ENCODE peak calls at places on chromosome 21, in six cellular contexts. One of them, this sample, is unnamed.

GRCh38 chr21:43872549-43873198 is 7.7 kb downstream of the AGPAT3 start:
- DNase-seq in GM13976: peak
- DNase-seq in omental fat pad: no peak
- DNase-seq in effector CD8-positive, alpha-beta T cell: no peak
- DNase-seq in ELR: no peak
- DNase-seq in GM12878: no peak
- DNase-seq in this sample: no peak

GRCh38 chr21:33685613-33686197 is 43.4 kb downstream of the ITSN1 start:
- DNase-seq in GM13976: no peak
- DNase-seq in omental fat pad: no peak
- DNase-seq in effector CD8-positive, alpha-beta T cell: no peak
- DNase-seq in ELR: peak
- DNase-seq in GM12878: no peak
- DNase-seq in this sample: no peak

GRCh38 chr21:38175321-38175720 is 81.5 kb upstream of the KCNJ15 start:
- DNase-seq in GM13976: no peak
- DNase-seq in omental fat pad: no peak
- DNase-seq in effector CD8-positive, alpha-beta T cell: no peak
- DNase-seq in ELR: no peak
- DNase-seq in GM12878: no peak
- DNase-seq in this sample: no peak

GRCh38 chr21:27268290-27268689 is 301.4 kb upstream of the ADAMTS5 start:
- DNase-seq in GM13976: no peak
- DNase-seq in omental fat pad: no peak
- DNase-seq in effector CD8-positive, alpha-beta T cell: no peak
- DNase-seq in ELR: peak
- DNase-seq in GM12878: no peak
- DNase-seq in this sample: no peak

GRCh38 chr21:16002872-16003466 is 273.2 kb downstream of the USP25 start:
- DNase-seq in GM13976: no peak
- DNase-seq in omental fat pad: no peak
- DNase-seq in effector CD8-positive, alpha-beta T cell: no peak
- DNase-seq in ELR: peak
- DNase-seq in GM12878: no peak
- DNase-seq in this sample: no peak

GRCh38 chr21:22657786-22658185 is 1659.6 kb downstream of the NCAM2 start:
- DNase-seq in GM13976: no peak
- DNase-seq in omental fat pad: no peak
- DNase-seq in effector CD8-positive, alpha-beta T cell: no peak
- DNase-seq in ELR: no peak
- DNase-seq in GM12878: no peak
- DNase-seq in this sample: no peak

GRCh38 chr21:45615145-45615711 is 28.3 kb upstream of the PCBP3 start:
- DNase-seq in GM13976: peak
- DNase-seq in omental fat pad: peak
- DNase-seq in effector CD8-positive, alpha-beta T cell: peak
- DNase-seq in ELR: no peak
- DNase-seq in GM12878: peak
- DNase-seq in this sample: no peak

GRCh38 chr21:42781981-42782722 is 97.2 kb downstream of the WDR4 start:
- DNase-seq in GM13976: no peak
- DNase-seq in omental fat pad: no peak
- DNase-seq in effector CD8-positive, alpha-beta T cell: no peak
- DNase-seq in ELR: no peak
- DNase-seq in GM12878: no peak
- DNase-seq in this sample: no peak

GRCh38 chr21:44789880-44790279 is 11.7 kb downstream of the UBE2G2 start:
- DNase-seq in GM13976: no peak
- DNase-seq in omental fat pad: no peak
- DNase-seq in effector CD8-positive, alpha-beta T cell: no peak
- DNase-seq in ELR: peak
- DNase-seq in GM12878: no peak
- DNase-seq in this sample: no peak

GRCh38 chr21:42746593-42747266 is 93.3 kb downstream of the PDE9A start:
- DNase-seq in GM13976: no peak
- DNase-seq in omental fat pad: no peak
- DNase-seq in effector CD8-positive, alpha-beta T cell: no peak
- DNase-seq in ELR: no peak
- DNase-seq in GM12878: no peak
- DNase-seq in this sample: no peak

GRCh38 chr21:36994501-36995189 is 11.9 kb upstream of the RIPPLY3 start:
- DNase-seq in GM13976: no peak
- DNase-seq in omental fat pad: no peak
- DNase-seq in effector CD8-positive, alpha-beta T cell: no peak
- DNase-seq in ELR: no peak
- DNase-seq in GM12878: no peak
- DNase-seq in this sample: no peak

GRCh38 chr21:28769683-28770082 is 223.0 kb downstream of the LTN1 start:
- DNase-seq in GM13976: no peak
- DNase-seq in omental fat pad: no peak
- DNase-seq in effector CD8-positive, alpha-beta T cell: no peak
- DNase-seq in ELR: no peak
- DNase-seq in GM12878: no peak
- DNase-seq in this sample: no peak

GRCh38 chr21:45534591-45535331 is 7.5 kb downstream of the SLC19A1 start:
- DNase-seq in GM13976: no peak
- DNase-seq in omental fat pad: no peak
- DNase-seq in effector CD8-positive, alpha-beta T cell: no peak
- DNase-seq in ELR: no peak
- DNase-seq in GM12878: no peak
- DNase-seq in this sample: no peak

GRCh38 chr21:33219300-33219699 is 10.4 kb upstream of the IFNAR2 start:
- DNase-seq in GM13976: no peak
- DNase-seq in omental fat pad: no peak
- DNase-seq in effector CD8-positive, alpha-beta T cell: no peak
- DNase-seq in ELR: no peak
- DNase-seq in GM12878: no peak
- DNase-seq in this sample: no peak

GRCh38 chr21:36542312-36543101 is 62.6 kb upstream of the CLDN14 start:
- DNase-seq in GM13976: peak
- DNase-seq in omental fat pad: no peak
- DNase-seq in effector CD8-positive, alpha-beta T cell: no peak
- DNase-seq in ELR: peak
- DNase-seq in GM12878: peak
- DNase-seq in this sample: no peak

GRCh38 chr21:36745459-36745858 is 46.5 kb downstream of the SIM2 start:
- DNase-seq in GM13976: no peak
- DNase-seq in omental fat pad: no peak
- DNase-seq in effector CD8-positive, alpha-beta T cell: no peak
- DNase-seq in ELR: no peak
- DNase-seq in GM12878: no peak
- DNase-seq in this sample: no peak

This sample was measured in Panc1.